ENCODE peak calls at places on chromosomes 4 and X, in ten cellular contexts. R, B, U, E, Z, F, D, T, O and A are unnamed samples.
A peak's percentile ranks its signal among the peaks of the same experiment; 100 is the strongest.

GRCh38 chr4:105859233-105859632 is 36.0 kb upstream of the NPNT start:
- DNase-seq in E (no peak), T (no peak), U (peak; percentile 33), D (no peak), O (no peak), Z (no peak), R (peak; percentile 26), F (no peak), B (no peak), A (no peak)

GRCh38 chr4:152704788-152705187 is 25.0 kb upstream of the TMEM154 start:
- DNase-seq in U (no peak), E (no peak), Z (no peak), O (no peak), T (no peak), F (no peak), D (no peak), R (no peak), B (no peak), A (no peak)

GRCh38 chr4:8267077-8267476 is 2.5 kb upstream of the HTRA3 start:
- DNase-seq in T (peak; percentile 78), D (peak; percentile 42), B (peak; percentile 43), O (peak; percentile 66), Z (no peak), R (peak; percentile 35), U (no peak), E (peak; percentile 74), F (no peak), A (peak; percentile 67)

GRCh38 chr4:148182230-148182928 is 259.8 kb downstream of the NR3C2 start:
- DNase-seq in B (no peak), T (no peak), Z (no peak), F (no peak), O (no peak), R (no peak), U (no peak), E (no peak), D (no peak), A (no peak)

GRCh38 chr4:168325591-168325990 is 7.0 kb upstream of the DDX60 start:
- DNase-seq in B (no peak), D (no peak), O (no peak), E (no peak), U (no peak), R (no peak), F (no peak), T (no peak), Z (no peak), A (no peak)

GRCh38 chr4:118270492-118270891 is 82.3 kb downstream of the PRSS12 start:
- DNase-seq in E (no peak), O (no peak), R (peak; percentile 35), Z (no peak), D (peak; percentile 63), B (no peak), U (no peak), F (no peak), T (no peak), A (no peak)

GRCh38 chrX:69412661-69413060 is 91.5 kb upstream of the NALF2 start:
- DNase-seq in Z (no peak), D (no peak), F (no peak), T (no peak), O (no peak), E (no peak), R (no peak), U (no peak), B (no peak), A (no peak)

GRCh38 chr4:7939377-7940108 is at the start of gene AFAP1:
- DNase-seq in R (peak; percentile 37), E (peak; percentile 89), U (no peak), Z (peak; percentile 83), O (peak; percentile 98), D (no peak), F (peak; percentile 43), T (peak; percentile 94), B (peak; percentile 90), A (peak; percentile 94)

GRCh38 chr4:108193891-108194672 is 25.4 kb upstream of the LEF1 start:
- DNase-seq in T (no peak), F (no peak), R (no peak), O (no peak), D (no peak), B (no peak), U (no peak), E (no peak), Z (no peak), A (no peak)

GRCh38 chr4:5021546-5021945 is 2.3 kb upstream of the CYTL1 start:
- DNase-seq in R (no peak), O (no peak), U (no peak), Z (no peak), D (no peak), T (no peak), F (no peak), E (no peak), B (no peak), A (no peak)

GRCh38 chr4:87309625-87310024 is 13.1 kb downstream of the HSD17B13 start:
- DNase-seq in R (no peak), F (no peak), D (no peak), Z (no peak), B (no peak), U (peak; percentile 24), O (no peak), E (no peak), T (no peak), A (no peak)

GRCh38 chr4:153112071-153112460 is 92.2 kb upstream of the TRIM2 start:
- DNase-seq in B (no peak), U (no peak), O (no peak), R (no peak), D (no peak), Z (no peak), T (no peak), F (no peak), E (no peak), A (no peak)

GRCh38 chr4:119783200-119783978 is 154.8 kb upstream of the PDE5A start:
- DNase-seq in O (no peak), F (no peak), E (no peak), T (no peak), D (peak; percentile 83), U (no peak), B (no peak), Z (no peak), R (no peak), A (no peak)

GRCh38 chr4:119788334-119789266 is 160.0 kb upstream of the PDE5A start:
- DNase-seq in E (no peak), T (no peak), B (no peak), U (no peak), D (peak; percentile 65), F (no peak), Z (no peak), O (no peak), R (no peak), A (no peak)

GRCh38 chr4:119781044-119781443 is 152.4 kb upstream of the PDE5A start:
- DNase-seq in O (no peak), Z (no peak), R (no peak), T (no peak), F (no peak), D (peak; percentile 40), B (no peak), U (no peak), E (no peak), A (no peak)

DNA sequence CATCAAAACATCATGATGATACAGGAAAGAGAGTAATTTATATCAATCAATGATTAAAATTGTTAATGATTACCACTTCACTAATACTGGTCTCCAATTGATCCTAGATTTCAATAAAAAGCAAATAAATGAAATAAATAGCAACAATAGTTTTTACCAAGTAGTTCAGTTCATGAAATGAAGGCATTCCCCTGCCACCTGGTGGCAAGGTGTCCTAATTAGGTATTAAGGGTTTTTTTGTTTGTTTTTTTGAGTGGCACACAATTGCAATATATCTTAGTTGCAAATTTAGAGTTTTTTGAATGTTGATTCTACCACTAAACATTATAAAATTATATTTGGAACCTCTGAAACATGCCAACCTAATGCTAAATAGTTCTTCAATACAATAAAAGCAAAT is 157.4 kb upstream of the PDE5A start:
- DNase-seq in B (no peak), R (peak; percentile 13), Z (no peak), E (no peak), U (no peak), D (peak; percentile 46), F (no peak), T (peak; percentile 22), O (no peak), A (no peak)
- TF ChIP-seq CTCF in B (peak; percentile 53), R (peak; percentile 38), Z (no peak), E (no peak), U (peak; percentile 44), D (peak; percentile 63), F (no peak), T (peak; percentile 25), O (no peak), A (peak; percentile 35)

DNA sequence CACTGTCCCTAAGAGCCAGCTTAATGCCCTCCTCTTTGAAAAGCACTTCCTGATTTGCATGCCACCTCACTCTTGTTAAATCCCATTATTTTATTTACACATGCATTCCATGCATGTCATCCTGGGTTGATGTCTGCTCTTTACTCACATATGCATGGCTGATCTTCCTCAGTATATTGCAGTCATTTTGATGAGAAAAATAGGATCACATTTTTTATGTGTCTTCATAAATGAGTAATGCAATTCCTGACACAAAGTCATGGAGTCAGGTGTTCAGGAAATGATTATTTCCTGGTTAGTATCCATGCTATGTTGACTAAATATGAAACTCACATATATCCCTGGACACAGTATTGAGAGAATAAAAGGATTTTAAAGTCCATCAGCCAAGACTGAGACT is 204.7 kb downstream of the SLIT2 start:
- DNase-seq in R (no peak), O (no peak), T (no peak), E (no peak), F (no peak), D (no peak), Z (no peak), B (no peak), U (no peak), A (no peak)
- TF ChIP-seq CTCF in R (no peak), O (no peak), T (no peak), E (no peak), F (no peak), D (no peak), Z (no peak), B (no peak), U (no peak), A (no peak)

GRCh38 chr4:13656569-13656988 is 29.1 kb upstream of the BOD1L1 start:
- DNase-seq in E (peak; percentile 42), R (no peak), O (peak; percentile 57), B (peak; percentile 19), U (peak; percentile 38), T (peak; percentile 32), F (peak; percentile 64), D (peak; percentile 55), Z (peak; percentile 48), A (peak; percentile 55)
- TF ChIP-seq CTCF in E (peak; percentile 61), R (peak; percentile 73), O (peak; percentile 80), B (peak; percentile 77), U (peak; percentile 82), T (peak; percentile 67), F (peak; percentile 96), D (peak; percentile 81), Z (peak; percentile 64), A (peak; percentile 90)

GRCh38 chr4:29047341-29048041 is 1672.7 kb upstream of the PCDH7 start:
- DNase-seq in R (no peak), B (no peak), F (no peak), Z (no peak), U (no peak), O (no peak), T (no peak), E (no peak), D (no peak), A (no peak)

GRCh38 chr4:29046716-29047115 is 1673.5 kb upstream of the PCDH7 start:
- DNase-seq in U (peak; percentile 18), F (no peak), B (no peak), D (no peak), T (no peak), O (no peak), Z (no peak), R (no peak), E (no peak), A (no peak)

GRCh38 chr4:29051381-29051965 is 1668.7 kb upstream of the PCDH7 start:
- DNase-seq in O (no peak), R (no peak), E (no peak), Z (no peak), T (no peak), F (no peak), D (no peak), B (no peak), U (no peak), A (no peak)

GRCh38 chr4:29052266-29052665 is 1667.9 kb upstream of the PCDH7 start:
- DNase-seq in U (no peak), F (no peak), Z (no peak), E (no peak), D (no peak), R (no peak), O (no peak), B (no peak), T (peak; percentile 13), A (no peak)
- TF ChIP-seq CTCF in U (no peak), F (no peak), Z (no peak), E (no peak), D (no peak), R (peak; percentile 19), O (no peak), B (no peak), T (no peak), A (no peak)